ENCODE peak calls at places on chromosomes 7 and 10, in eight cellular contexts. F is GM12878; O is C1 segment of cervical spinal cord; V is omental fat pad; A is choroid plexus epithelial cell; S is stimulated activated CD8-positive, alpha-beta memory T cell treated with anti-CD3 and anti-CD28 coated beads, Interleukin-15, amount 100 ng/mL, for 1 hour; E is naive B cell; B is hypothalamus. G is an unnamed sample.

GRCh38 chr10:122299423-122300075 is 28.5 kb downstream of the BTBD16 start:
- DNase-seq in F (no peak), O (no peak), V (no peak), A (no peak), S (no peak), E (no peak), B (no peak), G (no peak)

GRCh38 chr7:144416341-144416740 is 12.8 kb upstream of the NOBOX start:
- DNase-seq in F (no peak), O (no peak), V (no peak), A (no peak), S (no peak), E (no peak), B (no peak), G (no peak)

GRCh38 chr7:10973942-10974716 is 457 bp downstream of the PHF14 start:
- DNase-seq in F (no peak), O (no peak), V (no peak), A (peak), S (no peak), E (peak), B (peak), G (peak)

GRCh38 chr7:80785961-80786360 is 132.9 kb downstream of the SEMA3C start:
- DNase-seq in F (no peak), O (no peak), V (no peak), A (peak), S (no peak), E (no peak), B (no peak), G (no peak)

GRCh38 chr10:86966008-86966654 is 2.2 kb upstream of the ADIRF start:
- DNase-seq in F (peak), O (no peak), V (no peak), A (no peak), S (no peak), E (no peak), B (no peak), G (no peak)

GRCh38 chr10:104080762-104081161 is 4.9 kb downstream of the COL17A1 start:
- DNase-seq in F (no peak), O (no peak), V (no peak), A (no peak), S (no peak), E (peak), B (no peak), G (no peak)

GRCh38 chr7:82441916-82442478 is 1.6 kb downstream of the CACNA2D1 start:
- DNase-seq in F (no peak), O (no peak), V (no peak), A (peak), S (no peak), E (no peak), B (no peak), G (no peak)

GRCh38 chr7:82789883-82790609 is 346.5 kb upstream of the CACNA2D1 start:
- DNase-seq in F (no peak), O (no peak), V (no peak), A (peak), S (no peak), E (no peak), B (no peak), G (no peak)

GRCh38 chr7:96786261-96786997 is 76.8 kb upstream of the SEM1 start:
- DNase-seq in F (no peak), O (no peak), V (no peak), A (no peak), S (no peak), E (no peak), B (no peak), G (no peak)

GRCh38 chr7:47080816-47081215 is 501.1 kb downstream of the TNS3 start:
- DNase-seq in F (no peak), O (no peak), V (no peak), A (peak), S (no peak), E (no peak), B (no peak), G (no peak)

GRCh38 chr10:60944159-60944909 is at the start of gene RHOBTB1:
- DNase-seq in F (no peak), O (peak), V (peak), A (peak), S (no peak), E (peak), B (peak), G (peak)